ENCODE peak calls at places on chromosomes 6 and 20, in seven cellular contexts. U is ELR, T is foreskin fibroblast, N is T-cell, X is glutamatergic neuron, O is mesendoderm, S is T-helper 1 cell. P is an unnamed sample.

GRCh38 chr6:2141644-2142290 is 103.6 kb downstream of the GMDS start:
- DNase-seq in U (no peak), T (no peak), N (no peak), X (no peak), O (no peak), S (no peak), P (no peak)

GRCh38 chr6:11848252-11848651 is 69.6 kb upstream of the ADTRP start:
- DNase-seq in U (no peak), T (no peak), N (no peak), X (no peak), O (no peak), S (no peak), P (no peak)

GRCh38 chr6:39791311-39791710 is 865 bp upstream of the DAAM2 start:
- DNase-seq in U (peak), T (peak), N (no peak), X (no peak), O (peak), S (no peak), P (no peak)

GRCh38 chr6:118810420-118811027 is 83.4 kb upstream of the ASF1A start:
- DNase-seq in U (peak), T (no peak), N (peak), X (no peak), O (no peak), S (peak), P (no peak)

GRCh38 chr6:34154668-34155447 is 9.0 kb upstream of the GRM4 start:
- DNase-seq in U (peak), T (peak), N (peak), X (peak), O (peak), S (no peak), P (no peak)

GRCh38 chr6:71678081-71678480 is 208.3 kb upstream of the RIMS1 start:
- DNase-seq in U (no peak), T (no peak), N (no peak), X (no peak), O (no peak), S (no peak), P (no peak)

GRCh38 chr6:163320804-163321203 is 93.7 kb upstream of the QKI start:
- DNase-seq in U (no peak), T (no peak), N (no peak), X (no peak), O (no peak), S (no peak), P (no peak)

GRCh38 chr20:57622579-57623381 is 2.6 kb upstream of the ZBP1 start:
- DNase-seq in U (peak), T (peak), N (peak), X (peak), O (peak), S (peak), P (no peak)

GRCh38 chr6:12011276-12012112 is 618 bp upstream of the HIVEP1 start:
- DNase-seq in U (peak), T (peak), N (peak), X (peak), O (peak), S (peak), P (peak)

GRCh38 chr6:166553563-166554271 is 32.8 kb downstream of the RAMACL start:
- DNase-seq in U (peak), T (peak), N (no peak), X (no peak), O (no peak), S (no peak), P (no peak)

GRCh38 chr6:130293800-130294199 is 71.0 kb upstream of the SAMD3 start:
- DNase-seq in U (peak), T (peak), N (peak), X (peak), O (peak), S (no peak), P (no peak)

GRCh38 chr6:11632231-11632630 is 94.7 kb downstream of the TMEM170B start:
- DNase-seq in U (peak), T (peak), N (no peak), X (no peak), O (no peak), S (no peak), P (no peak)

GRCh38 chr20:8803065-8803464 is 265.8 kb upstream of the PLCB4 start:
- DNase-seq in U (no peak), T (no peak), N (no peak), X (no peak), O (peak), S (no peak), P (no peak)

GRCh38 chr20:53769041-53769440 is 175.4 kb upstream of the ZNF217 start:
- DNase-seq in U (no peak), T (peak), N (no peak), X (no peak), O (no peak), S (no peak), P (no peak)

GRCh38 chr6:167851349-167851952 is 24.7 kb downstream of the AFDN start:
- DNase-seq in U (peak), T (no peak), N (no peak), X (no peak), O (no peak), S (no peak), P (no peak)

GRCh38 chr6:10369896-10370295 is 45.0 kb downstream of the TFAP2A start:
- DNase-seq in U (peak), T (peak), N (no peak), X (no peak), O (no peak), S (no peak), P (no peak)

GRCh38 chr6:56954389-56955170 is at the start of gene BEND6:
- DNase-seq in U (peak), T (peak), N (no peak), X (peak), O (peak), S (no peak), P (peak)

GRCh38 chr6:40425192-40425919 is 161.8 kb downstream of the LRFN2 start:
- DNase-seq in U (no peak), T (no peak), N (no peak), X (peak), O (no peak), S (no peak), P (no peak)

P was measured in GOT3.